ENCODE peak calls at places on chromosomes 13 and 19, in nine cellular contexts. One of them, this sample, is unnamed.

GRCh38 chr19:10109528-10109927 is 2.0 kb upstream of the P2RY11 start:
- DNase-seq in PC-9: no peak
- DNase-seq in kidney: no peak
- DNase-seq in A549: no peak
- DNase-seq in chondrocyte: no peak
- DNase-seq in AG08395: no peak
- DNase-seq in heart right ventricle: no peak
- DNase-seq in cardiac muscle cell: no peak
- DNase-seq in T-helper 22 cell: no peak
- DNase-seq in this sample: no peak

GRCh38 chr13:65112123-65113075 is 2117.7 kb downstream of the PCDH9 start:
- DNase-seq in PC-9: no peak
- DNase-seq in kidney: no peak
- DNase-seq in A549: no peak
- DNase-seq in chondrocyte: no peak
- DNase-seq in AG08395: peak; percentile 4
- DNase-seq in heart right ventricle: no peak
- DNase-seq in cardiac muscle cell: no peak
- DNase-seq in T-helper 22 cell: no peak
- DNase-seq in this sample: no peak

GRCh38 chr13:113073942-113074341 is 31.6 kb upstream of the F7 start:
- DNase-seq in PC-9: no peak
- DNase-seq in kidney: peak; percentile 44
- DNase-seq in A549: no peak
- DNase-seq in chondrocyte: no peak
- DNase-seq in AG08395: no peak
- DNase-seq in heart right ventricle: no peak
- DNase-seq in cardiac muscle cell: no peak
- DNase-seq in T-helper 22 cell: no peak
- DNase-seq in this sample: peak; percentile 7

GRCh38 chr13:98299243-98299953 is 122.3 kb upstream of the RNF113B start:
- DNase-seq in PC-9: no peak
- DNase-seq in kidney: no peak
- DNase-seq in A549: no peak
- DNase-seq in chondrocyte: no peak
- DNase-seq in AG08395: no peak
- DNase-seq in heart right ventricle: no peak
- DNase-seq in cardiac muscle cell: peak; percentile 10
- DNase-seq in T-helper 22 cell: no peak
- DNase-seq in this sample: no peak

GRCh38 chr19:48341006-48341405 is 15.7 kb downstream of the EMP3 start:
- DNase-seq in PC-9: peak; percentile 48
- DNase-seq in kidney: no peak
- DNase-seq in A549: no peak
- DNase-seq in chondrocyte: no peak
- DNase-seq in AG08395: no peak
- DNase-seq in heart right ventricle: no peak
- DNase-seq in cardiac muscle cell: no peak
- DNase-seq in T-helper 22 cell: no peak
- DNase-seq in this sample: peak; percentile 79

GRCh38 chr19:51301266-51301665 is 10.2 kb upstream of the IGLON5 start:
- DNase-seq in PC-9: no peak
- DNase-seq in kidney: no peak
- DNase-seq in A549: no peak
- DNase-seq in chondrocyte: no peak
- DNase-seq in AG08395: no peak
- DNase-seq in heart right ventricle: no peak
- DNase-seq in cardiac muscle cell: no peak
- DNase-seq in T-helper 22 cell: no peak
- DNase-seq in this sample: no peak

GRCh38 chr13:113637262-113638160 is 20.5 kb downstream of the ATP4B start:
- DNase-seq in PC-9: no peak
- DNase-seq in kidney: peak; percentile 33
- DNase-seq in A549: no peak
- DNase-seq in chondrocyte: peak; percentile 69
- DNase-seq in AG08395: no peak
- DNase-seq in heart right ventricle: no peak
- DNase-seq in cardiac muscle cell: no peak
- DNase-seq in T-helper 22 cell: no peak
- DNase-seq in this sample: peak; percentile 30

GRCh38 chr13:30907167-30907761 is 1.2 kb downstream of the MEDAG start:
- DNase-seq in PC-9: no peak
- DNase-seq in kidney: no peak
- DNase-seq in A549: no peak
- DNase-seq in chondrocyte: no peak
- DNase-seq in AG08395: no peak
- DNase-seq in heart right ventricle: peak; percentile 9
- DNase-seq in cardiac muscle cell: peak; percentile 65
- DNase-seq in T-helper 22 cell: no peak
- DNase-seq in this sample: no peak

GRCh38 chr13:39483326-39483725 is 119.7 kb downstream of the LHFPL6 start:
- DNase-seq in PC-9: no peak
- DNase-seq in kidney: no peak
- DNase-seq in A549: no peak
- DNase-seq in chondrocyte: no peak
- DNase-seq in AG08395: peak; percentile 17
- DNase-seq in heart right ventricle: no peak
- DNase-seq in cardiac muscle cell: no peak
- DNase-seq in T-helper 22 cell: no peak
- DNase-seq in this sample: no peak

GRCh38 chr19:15166700-15167099 is 34.1 kb downstream of the NOTCH3 start:
- DNase-seq in PC-9: no peak
- DNase-seq in kidney: no peak
- DNase-seq in A549: no peak
- DNase-seq in chondrocyte: no peak
- DNase-seq in AG08395: no peak
- DNase-seq in heart right ventricle: no peak
- DNase-seq in cardiac muscle cell: no peak
- DNase-seq in T-helper 22 cell: no peak
- DNase-seq in this sample: no peak

GRCh38 chr19:919157-920050 is 2.3 kb downstream of the KISS1R start:
- DNase-seq in PC-9: no peak
- DNase-seq in kidney: no peak
- DNase-seq in A549: no peak
- DNase-seq in chondrocyte: peak; percentile 87
- DNase-seq in AG08395: no peak
- DNase-seq in heart right ventricle: no peak
- DNase-seq in cardiac muscle cell: no peak
- DNase-seq in T-helper 22 cell: peak; percentile 39
- DNase-seq in this sample: no peak

GRCh38 chr13:38542601-38543000 is 144.3 kb upstream of the FREM2 start:
- DNase-seq in PC-9: no peak
- DNase-seq in kidney: no peak
- DNase-seq in A549: no peak
- DNase-seq in chondrocyte: no peak
- DNase-seq in AG08395: no peak
- DNase-seq in heart right ventricle: no peak
- DNase-seq in cardiac muscle cell: no peak
- DNase-seq in T-helper 22 cell: no peak
- DNase-seq in this sample: no peak

GRCh38 chr19:8526345-8527062 is 12.5 kb upstream of the ZNF414 start:
- DNase-seq in PC-9: peak; percentile 81
- DNase-seq in kidney: peak; percentile 96
- DNase-seq in A549: peak; percentile 67
- DNase-seq in chondrocyte: peak; percentile 98
- DNase-seq in AG08395: peak; percentile 93
- DNase-seq in heart right ventricle: peak; percentile 94
- DNase-seq in cardiac muscle cell: peak; percentile 95
- DNase-seq in T-helper 22 cell: no peak
- DNase-seq in this sample: peak; percentile 88

GRCh38 chr19:14758816-14759215 is 19.5 kb downstream of the ADGRE2 start:
- DNase-seq in PC-9: no peak
- DNase-seq in kidney: peak; percentile 17
- DNase-seq in A549: no peak
- DNase-seq in chondrocyte: no peak
- DNase-seq in AG08395: no peak
- DNase-seq in heart right ventricle: no peak
- DNase-seq in cardiac muscle cell: no peak
- DNase-seq in T-helper 22 cell: no peak
- DNase-seq in this sample: no peak

GRCh38 chr19:16702123-16702522 is 17.5 kb upstream of the NWD1 start:
- DNase-seq in PC-9: peak; percentile 75
- DNase-seq in kidney: no peak
- DNase-seq in A549: no peak
- DNase-seq in chondrocyte: no peak
- DNase-seq in AG08395: peak; percentile 15
- DNase-seq in heart right ventricle: peak; percentile 68
- DNase-seq in cardiac muscle cell: peak; percentile 49
- DNase-seq in T-helper 22 cell: no peak
- DNase-seq in this sample: peak; percentile 45

GRCh38 chr19:5863030-5863665 is 7.2 kb downstream of the FUT5 start:
- DNase-seq in PC-9: no peak
- DNase-seq in kidney: no peak
- DNase-seq in A549: no peak
- DNase-seq in chondrocyte: no peak
- DNase-seq in AG08395: no peak
- DNase-seq in heart right ventricle: no peak
- DNase-seq in cardiac muscle cell: no peak
- DNase-seq in T-helper 22 cell: no peak
- DNase-seq in this sample: no peak

GRCh38 chr13:45860240-45860639 is 8.7 kb upstream of the SIAH3 start:
- DNase-seq in PC-9: no peak
- DNase-seq in kidney: no peak
- DNase-seq in A549: no peak
- DNase-seq in chondrocyte: no peak
- DNase-seq in AG08395: no peak
- DNase-seq in heart right ventricle: no peak
- DNase-seq in cardiac muscle cell: no peak
- DNase-seq in T-helper 22 cell: no peak
- DNase-seq in this sample: no peak

GRCh38 chr19:46303345-46303701 is 6.5 kb downstream of the HIF3A start:
- DNase-seq in PC-9: no peak
- DNase-seq in kidney: no peak
- DNase-seq in A549: no peak
- DNase-seq in chondrocyte: no peak
- DNase-seq in AG08395: no peak
- DNase-seq in heart right ventricle: no peak
- DNase-seq in cardiac muscle cell: no peak
- DNase-seq in T-helper 22 cell: no peak
- DNase-seq in this sample: no peak

GRCh38 chr19:49546825-49547565 is 19.2 kb downstream of the RCN3 start:
- DNase-seq in PC-9: peak; percentile 86
- DNase-seq in kidney: no peak
- DNase-seq in A549: peak; percentile 91
- DNase-seq in chondrocyte: no peak
- DNase-seq in AG08395: peak; percentile 88
- DNase-seq in heart right ventricle: peak; percentile 89
- DNase-seq in cardiac muscle cell: peak; percentile 93
- DNase-seq in T-helper 22 cell: no peak
- DNase-seq in this sample: no peak

GRCh38 chr13:39765801-39766463 is 110.5 kb downstream of the COG6 start:
- DNase-seq in PC-9: no peak
- DNase-seq in kidney: peak; percentile 66
- DNase-seq in A549: no peak
- DNase-seq in chondrocyte: no peak
- DNase-seq in AG08395: peak; percentile 33
- DNase-seq in heart right ventricle: peak; percentile 26
- DNase-seq in cardiac muscle cell: peak; percentile 40
- DNase-seq in T-helper 22 cell: no peak
- DNase-seq in this sample: peak; percentile 18

GRCh38 chr19:17404015-17404414 is 1.4 kb downstream of the BST2 start:
- DNase-seq in PC-9: no peak
- DNase-seq in kidney: no peak
- DNase-seq in A549: no peak
- DNase-seq in chondrocyte: no peak
- DNase-seq in AG08395: no peak
- DNase-seq in heart right ventricle: no peak
- DNase-seq in cardiac muscle cell: no peak
- DNase-seq in T-helper 22 cell: no peak
- DNase-seq in this sample: no peak

GRCh38 chr13:33139186-33139585 is 123.0 kb downstream of the KL start:
- DNase-seq in PC-9: no peak
- DNase-seq in kidney: no peak
- DNase-seq in A549: no peak
- DNase-seq in chondrocyte: no peak
- DNase-seq in AG08395: no peak
- DNase-seq in heart right ventricle: peak; percentile 76
- DNase-seq in cardiac muscle cell: no peak
- DNase-seq in T-helper 22 cell: no peak
- DNase-seq in this sample: peak; percentile 43

GRCh38 chr13:50509771-50510441 is 333.6 kb downstream of the DLEU7 start:
- DNase-seq in PC-9: no peak
- DNase-seq in kidney: no peak
- DNase-seq in A549: no peak
- DNase-seq in chondrocyte: no peak
- DNase-seq in AG08395: no peak
- DNase-seq in heart right ventricle: no peak
- DNase-seq in cardiac muscle cell: peak; percentile 29
- DNase-seq in T-helper 22 cell: no peak
- DNase-seq in this sample: no peak

GRCh38 chr19:51779703-51780102 is 15.3 kb upstream of the FPR3 start:
- DNase-seq in PC-9: no peak
- DNase-seq in kidney: no peak
- DNase-seq in A549: no peak
- DNase-seq in chondrocyte: no peak
- DNase-seq in AG08395: no peak
- DNase-seq in heart right ventricle: no peak
- DNase-seq in cardiac muscle cell: no peak
- DNase-seq in T-helper 22 cell: no peak
- DNase-seq in this sample: no peak

This sample was measured in psoas muscle.